ENCODE peak calls at places on chromosome 14, in five cellular contexts. W is HEK293T, Y is brain microvascular endothelial cell, E is NCI-H446 treated with DMSO at 0.1 percent for 48 hours, T is T-cell. I is an unnamed sample.

GRCh38 chr14:100535287-100536131 is 51.7 kb downstream of the BEGAIN start:
- DNase-seq in Y (no peak), T (no peak), W (no peak), E (no peak), I (no peak)

GRCh38 chr14:52439476-52439875 is 112.8 kb downstream of the TXNDC16 start:
- DNase-seq in E (no peak), T (no peak), Y (no peak), W (no peak), I (no peak)

GRCh38 chr14:102928412-102929348 is 6.2 kb downstream of the AMN start:
- DNase-seq in Y (no peak), T (peak), W (no peak), E (no peak), I (no peak)

GRCh38 chr14:68974759-68975347 is 4.2 kb downstream of the ACTN1 start:
- DNase-seq in E (no peak), W (no peak), T (no peak), Y (no peak), I (no peak)

GRCh38 chr14:23542261-23542660 is 9.3 kb downstream of the ZFHX2 start:
- DNase-seq in Y (no peak), T (no peak), W (no peak), E (no peak), I (no peak)

GRCh38 chr14:40757376-40757775 is 849.3 kb upstream of the LRFN5 start:
- DNase-seq in Y (no peak), E (no peak), T (no peak), W (no peak), I (no peak)

GRCh38 chr14:96573473-96574100 is 71.4 kb downstream of the PAPOLA start:
- DNase-seq in T (no peak), E (no peak), Y (no peak), W (no peak), I (no peak)

GRCh38 chr14:20455355-20456300 is 602 bp downstream of the APEX1 start:
- DNase-seq in E (peak), Y (peak), T (peak), W (peak), I (peak)

GRCh38 chr14:90275820-90276219 is 19.5 kb downstream of the PSMC1 start:
- DNase-seq in E (no peak), Y (peak), T (no peak), W (no peak), I (no peak)

GRCh38 chr14:61438860-61439765 is 117.7 kb downstream of the PRKCH start:
- DNase-seq in T (no peak), Y (peak), W (no peak), E (peak), I (peak)

GRCh38 chr14:100530270-100531072 is 56.7 kb downstream of the BEGAIN start:
- DNase-seq in W (no peak), E (no peak), T (no peak), Y (no peak), I (no peak)

GRCh38 chr14:48586099-48586498 is 910.7 kb upstream of the MDGA2 start:
- DNase-seq in W (no peak), Y (no peak), T (no peak), E (no peak), I (no peak)

GRCh38 chr14:50007123-50007903 is 109.1 kb downstream of the VCPKMT start:
- DNase-seq in Y (no peak), E (no peak), W (no peak), T (no peak), I (no peak)

GRCh38 chr14:53978194-53978593 is 21.6 kb upstream of the BMP4 start:
- DNase-seq in T (no peak), E (no peak), Y (no peak), W (no peak), I (no peak)